ENCODE peak calls at places on chromosome 15, in four cellular contexts. L is fibroblast of mammary gland, N is fibroblast of pulmonary artery, P is MM.1S. V is an unnamed sample.

GRCh38 chr15:40460404-40460803 is 10.4 kb upstream of the CHST14 start:
- DNase-seq in L (no peak), N (no peak), P (no peak), V (no peak)

GRCh38 chr15:70442616-70443321 is 320.6 kb downstream of the UACA start:
- DNase-seq in L (no peak), N (peak; percentile 8), P (no peak), V (no peak)

GRCh38 chr15:69857686-69858391 is 239.9 kb downstream of the TLE3 start:
- DNase-seq in L (no peak), N (no peak), P (no peak), V (no peak)

GRCh38 chr15:29242466-29243242 is 27.0 kb downstream of the NSMCE3 start:
- DNase-seq in L (peak; percentile 3), N (peak; percentile 6), P (no peak), V (no peak)

GRCh38 chr15:100338971-100339444 is 2.8 kb downstream of the ADAMTS17 start:
- DNase-seq in L (peak; percentile 78), N (peak; percentile 89), P (peak; percentile 46), V (peak; percentile 78)

GRCh38 chr15:79084308-79084968 is 6.1 kb downstream of the RASGRF1 start:
- DNase-seq in L (no peak), N (no peak), P (no peak), V (no peak)

GRCh38 chr15:66724732-66725467 is 22.9 kb downstream of the SMAD6 start:
- DNase-seq in L (no peak), N (no peak), P (no peak), V (no peak)

GRCh38 chr15:64466408-64467116 is 6.2 kb downstream of the ZNF609 start:
- DNase-seq in L (no peak), N (no peak), P (no peak), V (no peak)

GRCh38 chr15:48989175-48989574 is 25.5 kb upstream of the SHC4 start:
- DNase-seq in L (no peak), N (no peak), P (no peak), V (no peak)

GRCh38 chr15:101613130-101614000 is 38.8 kb downstream of the TM2D3 start:
- DNase-seq in L (peak; percentile 35), N (peak; percentile 54), P (no peak), V (no peak)

GRCh38 chr15:72796210-72796514 is 12.6 kb upstream of the ADPGK start:
- DNase-seq in L (peak; percentile 45), N (no peak), P (peak; percentile 9), V (no peak)

GRCh38 chr15:69847625-69848024 is 250.1 kb downstream of the TLE3 start:
- DNase-seq in L (no peak), N (peak; percentile 53), P (no peak), V (no peak)

GRCh38 chr15:51382787-51383186 is 41.3 kb downstream of the GLDN start:
- DNase-seq in L (peak; percentile 60), N (peak; percentile 66), P (peak; percentile 49), V (peak; percentile 32)

GRCh38 chr15:66578286-66578875 is 12.6 kb upstream of the LCTL start:
- DNase-seq in L (peak; percentile 51), N (peak; percentile 93), P (no peak), V (no peak)

GRCh38 chr15:89749951-89750559 is 994 bp downstream of the MESP1 start:
- DNase-seq in L (no peak), N (no peak), P (peak; percentile 41), V (no peak)

GRCh38 chr15:89750560-89751542 is at the start of gene MESP1:
- DNase-seq in L (peak; percentile 84), N (peak; percentile 92), P (peak; percentile 97), V (peak; percentile 74)

GRCh38 chr15:89753855-89754254 is 2.8 kb upstream of the MESP1 start:
- DNase-seq in L (no peak), N (no peak), P (no peak), V (no peak)

GRCh38 chr15:89749526-89749925 is 1.5 kb downstream of the MESP1 start:
- DNase-seq in L (no peak), N (no peak), P (no peak), V (no peak)

GRCh38 chr15:89751748-89752147 is 699 bp upstream of the MESP1 start:
- DNase-seq in L (no peak), N (no peak), P (no peak), V (no peak)
- H3K4me3 ChIP-seq in L (no peak overlapping the region), N (no peak overlapping the region), P (no peak overlapping the region), V (no peak overlapping the region)

GRCh38 chr15:89406756-89407650 is 72.4 kb upstream of the POLG start:
- DNase-seq in L (no peak), N (no peak), P (no peak), V (no peak)
- TF ChIP-seq CTCF in L (no peak), N (no peak), P (no peak), V (no peak)

DNA sequence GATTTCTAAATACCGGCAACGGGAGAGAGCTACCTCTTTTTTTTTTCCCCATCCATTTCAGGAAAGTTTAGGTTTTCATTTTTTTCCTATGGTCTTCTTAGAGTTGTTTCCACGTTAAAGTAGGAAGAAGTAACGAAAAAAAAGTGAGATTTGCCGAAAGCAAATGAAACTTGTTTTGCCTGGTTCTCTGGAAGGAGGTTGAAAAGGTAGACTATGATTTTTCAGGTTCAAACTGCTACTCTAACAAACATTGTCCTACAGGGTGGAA is 18.6 kb upstream of the CHD2 start:
- DNase-seq in L (no peak), N (no peak), P (no peak), V (no peak)
- H3K4me3 ChIP-seq in L (no peak overlapping the region), N (peak overlapping the region; percentile 49), P (peak overlapping the region; percentile 45), V (peak overlapping the region; percentile 34)

GRCh38 chr15:74545776-74546656 is 5.0 kb downstream of the ARID3B start:
- DNase-seq in L (peak; percentile 99), N (peak; percentile 100), P (peak; percentile 99), V (peak; percentile 99)
- TF ChIP-seq CTCF in L (no peak), N (no peak), P (no peak), V (no peak)

GRCh38 chr15:55893852-55894251 is 99.6 kb downstream of the NEDD4 start:
- DNase-seq in L (no peak), N (no peak), P (no peak), V (no peak)

GRCh38 chr15:55894406-55894965 is 98.9 kb downstream of the NEDD4 start:
- DNase-seq in L (no peak), N (no peak), P (no peak), V (no peak)

GRCh38 chr15:55900019-55900418 is 93.4 kb downstream of the NEDD4 start:
- DNase-seq in L (no peak), N (no peak), P (no peak), V (no peak)

GRCh38 chr15:55899537-55899936 is 93.9 kb downstream of the NEDD4 start:
- DNase-seq in L (no peak), N (no peak), P (no peak), V (no peak)

GRCh38 chr15:55897560-55898336 is 95.7 kb downstream of the NEDD4 start:
- DNase-seq in L (peak; percentile 62), N (peak; percentile 73), P (no peak), V (no peak)
- H3K4me3 ChIP-seq in L (no peak overlapping the region), N (no peak overlapping the region), P (no peak overlapping the region), V (no peak overlapping the region)

GRCh38 chr15:96327155-96327741 is 3.3 kb upstream of the NR2F2 start:
- DNase-seq in L (peak; percentile 92), N (peak; percentile 93), P (peak; percentile 88), V (peak; percentile 91)
- TF ChIP-seq CTCF in L (peak; percentile 76), N (peak; percentile 77), P (peak; percentile 66), V (peak; percentile 81)

GRCh38 chr15:95286316-95286880 is 1044.1 kb upstream of the NR2F2 start:
- DNase-seq in L (no peak), N (no peak), P (no peak), V (no peak)

GRCh38 chr15:95286911-95287769 is 1043.4 kb upstream of the NR2F2 start:
- DNase-seq in L (no peak), N (no peak), P (peak; percentile 64), V (no peak)

GRCh38 chr15:95284487-95284886 is 1046.0 kb upstream of the NR2F2 start:
- DNase-seq in L (no peak), N (no peak), P (peak; percentile 73), V (no peak)

GRCh38 chr15:95287774-95288173 is 1042.7 kb upstream of the NR2F2 start:
- DNase-seq in L (no peak), N (no peak), P (no peak), V (no peak)

GRCh38 chr15:95284933-95285401 is 1045.5 kb upstream of the NR2F2 start:
- DNase-seq in L (peak; percentile 61), N (peak; percentile 87), P (peak; percentile 85), V (peak; percentile 68)
- H3K4me3 ChIP-seq in L (no peak overlapping the region), N (no peak overlapping the region), P (peak overlapping the region; percentile 31), V (no peak overlapping the region)

V was measured in astrocyte of the cerebellum.